ENCODE peak calls at places on chromosomes 7 and 10, in nine cellular contexts. One of them, this sample, is unnamed.

GRCh38 chr7:132464740-132465139 is 111.5 kb downstream of the PLXNA4 start:
- DNase-seq in trophoblast cell: peak
- DNase-seq in heart right ventricle: peak
- DNase-seq in astrocyte of the spinal cord: peak
- DNase-seq in effector memory CD4-positive, alpha-beta T cell: no peak
- DNase-seq in IMR-90: no peak
- DNase-seq in heart left ventricle: peak
- DNase-seq in fibroblast of villous mesenchyme: no peak
- DNase-seq in PC-3: peak
- DNase-seq in this sample: no peak

GRCh38 chr10:71982269-71983178 is 18.3 kb downstream of the CHST3 start:
- DNase-seq in PC-3: no peak
- DNase-seq in astrocyte of the spinal cord: no peak
- DNase-seq in fibroblast of villous mesenchyme: no peak
- DNase-seq in effector memory CD4-positive, alpha-beta T cell: no peak
- DNase-seq in IMR-90: no peak
- DNase-seq in trophoblast cell: no peak
- DNase-seq in heart right ventricle: no peak
- DNase-seq in heart left ventricle: no peak
- DNase-seq in this sample: no peak

GRCh38 chr10:73838827-73839226 is 27.4 kb upstream of the NDST2 start:
- DNase-seq in PC-3: peak
- DNase-seq in trophoblast cell: no peak
- DNase-seq in IMR-90: peak
- DNase-seq in heart right ventricle: no peak
- DNase-seq in heart left ventricle: no peak
- DNase-seq in fibroblast of villous mesenchyme: peak
- DNase-seq in astrocyte of the spinal cord: no peak
- DNase-seq in effector memory CD4-positive, alpha-beta T cell: no peak
- DNase-seq in this sample: no peak

GRCh38 chr10:14670551-14671240 is 104.0 kb downstream of the FAM107B start:
- DNase-seq in effector memory CD4-positive, alpha-beta T cell: no peak
- DNase-seq in IMR-90: peak
- DNase-seq in trophoblast cell: no peak
- DNase-seq in heart right ventricle: no peak
- DNase-seq in astrocyte of the spinal cord: peak
- DNase-seq in heart left ventricle: no peak
- DNase-seq in fibroblast of villous mesenchyme: peak
- DNase-seq in PC-3: peak
- DNase-seq in this sample: no peak

GRCh38 chr10:77319557-77319956 is 318.1 kb downstream of the KCNMA1 start:
- DNase-seq in IMR-90: peak
- DNase-seq in effector memory CD4-positive, alpha-beta T cell: no peak
- DNase-seq in PC-3: peak
- DNase-seq in fibroblast of villous mesenchyme: no peak
- DNase-seq in trophoblast cell: no peak
- DNase-seq in heart right ventricle: no peak
- DNase-seq in astrocyte of the spinal cord: peak
- DNase-seq in heart left ventricle: no peak
- DNase-seq in this sample: peak

GRCh38 chr10:133405844-133406527 is 12.0 kb downstream of the MTG1 start:
- DNase-seq in heart left ventricle: no peak
- DNase-seq in IMR-90: peak
- DNase-seq in astrocyte of the spinal cord: peak
- DNase-seq in effector memory CD4-positive, alpha-beta T cell: no peak
- DNase-seq in PC-3: no peak
- DNase-seq in heart right ventricle: no peak
- DNase-seq in fibroblast of villous mesenchyme: peak
- DNase-seq in trophoblast cell: no peak
- DNase-seq in this sample: no peak

GRCh38 chr7:131011976-131012375 is 278.0 kb upstream of the KLF14 start:
- DNase-seq in heart right ventricle: no peak
- DNase-seq in IMR-90: peak
- DNase-seq in heart left ventricle: no peak
- DNase-seq in fibroblast of villous mesenchyme: peak
- DNase-seq in astrocyte of the spinal cord: peak
- DNase-seq in PC-3: peak
- DNase-seq in effector memory CD4-positive, alpha-beta T cell: no peak
- DNase-seq in trophoblast cell: no peak
- DNase-seq in this sample: peak

GRCh38 chr7:17015575-17015974 is 133.8 kb upstream of the AGR3 start:
- DNase-seq in heart right ventricle: no peak
- DNase-seq in trophoblast cell: peak
- DNase-seq in IMR-90: peak
- DNase-seq in fibroblast of villous mesenchyme: peak
- DNase-seq in effector memory CD4-positive, alpha-beta T cell: no peak
- DNase-seq in astrocyte of the spinal cord: peak
- DNase-seq in PC-3: no peak
- DNase-seq in heart left ventricle: no peak
- DNase-seq in this sample: no peak

GRCh38 chr10:111921821-111922220 is 261.7 kb downstream of the GPAM start:
- DNase-seq in heart right ventricle: no peak
- DNase-seq in effector memory CD4-positive, alpha-beta T cell: no peak
- DNase-seq in fibroblast of villous mesenchyme: no peak
- DNase-seq in IMR-90: no peak
- DNase-seq in heart left ventricle: no peak
- DNase-seq in trophoblast cell: no peak
- DNase-seq in astrocyte of the spinal cord: no peak
- DNase-seq in PC-3: no peak
- DNase-seq in this sample: no peak

GRCh38 chr10:94212876-94213595 is 149.7 kb downstream of the NOC3L start:
- DNase-seq in trophoblast cell: no peak
- DNase-seq in astrocyte of the spinal cord: peak
- DNase-seq in effector memory CD4-positive, alpha-beta T cell: no peak
- DNase-seq in fibroblast of villous mesenchyme: peak
- DNase-seq in heart right ventricle: no peak
- DNase-seq in heart left ventricle: no peak
- DNase-seq in PC-3: no peak
- DNase-seq in IMR-90: no peak
- DNase-seq in this sample: no peak

GRCh38 chr10:103690281-103690680 is 165.1 kb downstream of the SH3PXD2A start:
- DNase-seq in heart right ventricle: no peak
- DNase-seq in PC-3: no peak
- DNase-seq in astrocyte of the spinal cord: no peak
- DNase-seq in trophoblast cell: no peak
- DNase-seq in fibroblast of villous mesenchyme: no peak
- DNase-seq in effector memory CD4-positive, alpha-beta T cell: no peak
- DNase-seq in heart left ventricle: no peak
- DNase-seq in IMR-90: no peak
- DNase-seq in this sample: no peak

GRCh38 chr7:47301657-47302295 is 280.1 kb downstream of the TNS3 start:
- DNase-seq in PC-3: no peak
- DNase-seq in trophoblast cell: no peak
- DNase-seq in effector memory CD4-positive, alpha-beta T cell: no peak
- DNase-seq in heart right ventricle: no peak
- DNase-seq in heart left ventricle: no peak
- DNase-seq in fibroblast of villous mesenchyme: no peak
- DNase-seq in IMR-90: no peak
- DNase-seq in astrocyte of the spinal cord: no peak
- DNase-seq in this sample: no peak

GRCh38 chr10:86047588-86047987 is 319.0 kb downstream of the GRID1 start:
- DNase-seq in fibroblast of villous mesenchyme: no peak
- DNase-seq in heart left ventricle: no peak
- DNase-seq in astrocyte of the spinal cord: no peak
- DNase-seq in heart right ventricle: no peak
- DNase-seq in PC-3: no peak
- DNase-seq in IMR-90: no peak
- DNase-seq in effector memory CD4-positive, alpha-beta T cell: no peak
- DNase-seq in trophoblast cell: no peak
- DNase-seq in this sample: no peak

GRCh38 chr7:155533120-155533826 is 13.1 kb downstream of the CNPY1 start:
- DNase-seq in trophoblast cell: peak
- DNase-seq in effector memory CD4-positive, alpha-beta T cell: no peak
- DNase-seq in heart right ventricle: no peak
- DNase-seq in IMR-90: no peak
- DNase-seq in heart left ventricle: no peak
- DNase-seq in fibroblast of villous mesenchyme: no peak
- DNase-seq in astrocyte of the spinal cord: no peak
- DNase-seq in PC-3: no peak
- DNase-seq in this sample: no peak

GRCh38 chr10:114404171-114405010 is at the start of gene AFAP1L2:
- DNase-seq in fibroblast of villous mesenchyme: peak
- DNase-seq in heart right ventricle: peak
- DNase-seq in astrocyte of the spinal cord: no peak
- DNase-seq in IMR-90: no peak
- DNase-seq in effector memory CD4-positive, alpha-beta T cell: no peak
- DNase-seq in trophoblast cell: peak
- DNase-seq in heart left ventricle: peak
- DNase-seq in PC-3: peak
- DNase-seq in this sample: no peak

GRCh38 chr7:139647085-139647484 is 123.6 kb downstream of the CLEC2L start:
- DNase-seq in heart right ventricle: no peak
- DNase-seq in heart left ventricle: no peak
- DNase-seq in fibroblast of villous mesenchyme: peak
- DNase-seq in IMR-90: no peak
- DNase-seq in trophoblast cell: no peak
- DNase-seq in effector memory CD4-positive, alpha-beta T cell: no peak
- DNase-seq in astrocyte of the spinal cord: no peak
- DNase-seq in PC-3: no peak
- DNase-seq in this sample: peak

GRCh38 chr10:103281753-103282152 is 4.8 kb downstream of the INA start:
- DNase-seq in trophoblast cell: peak
- DNase-seq in fibroblast of villous mesenchyme: peak
- DNase-seq in IMR-90: peak
- DNase-seq in astrocyte of the spinal cord: no peak
- DNase-seq in heart left ventricle: no peak
- DNase-seq in PC-3: no peak
- DNase-seq in effector memory CD4-positive, alpha-beta T cell: no peak
- DNase-seq in heart right ventricle: no peak
- DNase-seq in this sample: no peak

DNA sequence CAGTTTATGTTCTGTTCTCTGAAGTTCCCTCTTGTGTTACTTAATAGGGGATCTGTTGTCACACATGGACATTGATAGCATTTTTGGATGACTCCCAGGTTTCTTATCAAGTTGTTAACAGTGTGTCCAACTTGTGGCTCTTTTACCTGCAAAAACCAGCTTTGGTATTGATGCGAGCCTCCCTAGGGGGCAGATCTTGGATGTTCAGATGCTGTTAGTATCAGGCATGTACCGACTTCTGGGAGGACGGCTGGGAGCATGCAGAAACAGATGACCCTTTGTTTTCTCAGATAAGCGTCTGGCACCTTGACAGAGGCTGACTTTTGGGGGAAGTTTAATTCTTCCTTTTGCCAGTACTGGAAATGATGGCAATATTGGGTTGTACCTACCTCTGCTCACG is 2.2 kb downstream of the PLPP4 start:
- DNase-seq in astrocyte of the spinal cord: peak
- DNase-seq in PC-3: no peak
- DNase-seq in heart left ventricle: no peak
- DNase-seq in trophoblast cell: no peak
- DNase-seq in IMR-90: no peak
- DNase-seq in fibroblast of villous mesenchyme: no peak
- DNase-seq in effector memory CD4-positive, alpha-beta T cell: no peak
- DNase-seq in heart right ventricle: no peak
- DNase-seq in this sample: no peak
- H3K4me3 ChIP-seq in astrocyte of the spinal cord: peak
- H3K4me3 ChIP-seq in PC-3: no peak
- H3K4me3 ChIP-seq in heart left ventricle: no peak
- H3K4me3 ChIP-seq in trophoblast cell: no peak
- H3K4me3 ChIP-seq in IMR-90: no peak
- H3K4me3 ChIP-seq in fibroblast of villous mesenchyme: no peak
- H3K4me3 ChIP-seq in effector memory CD4-positive, alpha-beta T cell: no peak
- H3K4me3 ChIP-seq in heart right ventricle: no peak
- H3K4me3 ChIP-seq in this sample: no peak

DNA sequence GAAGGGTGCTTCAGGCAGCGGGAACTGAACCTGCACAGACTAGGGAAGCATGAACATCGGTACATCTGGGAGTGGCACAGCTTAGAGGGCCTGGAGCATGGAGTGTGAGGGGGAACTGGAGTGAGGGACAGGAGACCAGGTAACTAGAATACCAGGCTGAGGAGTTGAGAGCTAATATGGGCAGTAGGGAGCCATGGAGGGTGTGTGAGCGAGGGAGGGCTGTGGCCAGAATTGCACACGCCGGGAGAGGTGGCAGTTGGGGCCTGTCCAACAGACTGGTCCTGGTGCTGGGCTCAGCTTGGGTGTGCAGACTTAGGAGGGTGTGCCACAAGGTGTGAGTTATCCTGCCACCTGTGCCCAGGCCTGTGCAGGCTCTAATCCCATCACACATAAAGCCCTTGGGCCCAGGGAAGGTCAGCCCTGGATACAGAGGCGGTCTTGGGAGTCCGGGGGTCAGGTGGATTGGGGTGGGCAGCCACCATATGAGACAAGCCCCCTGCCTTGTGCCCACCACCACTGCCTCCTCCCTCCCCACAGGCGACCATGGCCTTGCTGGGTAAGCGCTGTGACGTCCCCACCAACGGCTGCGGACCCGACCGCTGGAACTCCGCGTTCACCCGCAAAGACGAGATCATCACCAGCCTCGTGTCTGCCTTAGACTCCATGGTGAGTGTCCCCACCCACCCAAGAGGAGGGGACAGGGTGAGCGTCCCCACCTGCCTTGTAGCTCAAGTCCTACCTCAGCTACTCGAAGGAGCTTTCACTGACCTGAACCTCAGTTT is 54.0 kb downstream of the GTF2IRD1 start:
- DNase-seq in astrocyte of the spinal cord: no peak
- DNase-seq in IMR-90: no peak
- DNase-seq in effector memory CD4-positive, alpha-beta T cell: no peak
- DNase-seq in PC-3: no peak
- DNase-seq in heart left ventricle: no peak
- DNase-seq in heart right ventricle: no peak
- DNase-seq in fibroblast of villous mesenchyme: no peak
- DNase-seq in trophoblast cell: no peak
- DNase-seq in this sample: no peak
- H3K4me3 ChIP-seq in astrocyte of the spinal cord: no peak
- H3K4me3 ChIP-seq in IMR-90: no peak
- H3K4me3 ChIP-seq in effector memory CD4-positive, alpha-beta T cell: no peak
- H3K4me3 ChIP-seq in PC-3: no peak
- H3K4me3 ChIP-seq in heart left ventricle: no peak
- H3K4me3 ChIP-seq in heart right ventricle: no peak
- H3K4me3 ChIP-seq in fibroblast of villous mesenchyme: no peak
- H3K4me3 ChIP-seq in trophoblast cell: no peak
- H3K4me3 ChIP-seq in this sample: no peak

GRCh38 chr7:133572853-133573252 is 320.0 kb downstream of the EXOC4 start:
- DNase-seq in PC-3: peak
- DNase-seq in fibroblast of villous mesenchyme: no peak
- DNase-seq in astrocyte of the spinal cord: no peak
- DNase-seq in trophoblast cell: no peak
- DNase-seq in IMR-90: peak
- DNase-seq in effector memory CD4-positive, alpha-beta T cell: no peak
- DNase-seq in heart right ventricle: no peak
- DNase-seq in heart left ventricle: no peak
- DNase-seq in this sample: no peak
- H3K4me3 ChIP-seq in PC-3: peak
- H3K4me3 ChIP-seq in fibroblast of villous mesenchyme: no peak
- H3K4me3 ChIP-seq in astrocyte of the spinal cord: no peak
- H3K4me3 ChIP-seq in trophoblast cell: no peak
- H3K4me3 ChIP-seq in IMR-90: no peak
- H3K4me3 ChIP-seq in effector memory CD4-positive, alpha-beta T cell: no peak
- H3K4me3 ChIP-seq in heart right ventricle: no peak
- H3K4me3 ChIP-seq in heart left ventricle: no peak
- H3K4me3 ChIP-seq in this sample: no peak

DNA sequence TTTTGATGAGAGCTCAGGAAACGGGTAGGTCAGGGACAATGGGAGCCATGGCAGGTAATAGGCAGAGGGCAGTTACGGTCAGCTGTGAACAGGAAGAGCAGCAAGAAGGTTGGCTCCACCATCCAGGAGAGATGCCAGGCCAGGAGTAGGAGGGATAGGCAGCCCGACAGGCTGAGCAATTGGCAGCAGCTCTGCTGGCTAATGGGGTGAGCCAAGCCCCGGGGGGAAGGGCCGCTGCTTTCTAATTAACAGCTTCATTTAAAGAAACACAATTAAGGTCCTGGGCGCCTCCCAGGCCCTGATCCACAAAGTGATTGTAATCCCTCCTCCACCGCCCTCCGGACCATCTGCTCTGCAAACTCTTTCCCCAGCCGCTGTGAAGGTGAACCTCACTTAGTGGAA is 23.7 kb downstream of the SH2B2 start:
- DNase-seq in IMR-90: no peak
- DNase-seq in heart right ventricle: no peak
- DNase-seq in effector memory CD4-positive, alpha-beta T cell: no peak
- DNase-seq in astrocyte of the spinal cord: no peak
- DNase-seq in fibroblast of villous mesenchyme: no peak
- DNase-seq in PC-3: no peak
- DNase-seq in heart left ventricle: no peak
- DNase-seq in trophoblast cell: no peak
- DNase-seq in this sample: no peak
- H3K4me3 ChIP-seq in IMR-90: no peak
- H3K4me3 ChIP-seq in heart right ventricle: no peak
- H3K4me3 ChIP-seq in effector memory CD4-positive, alpha-beta T cell: no peak
- H3K4me3 ChIP-seq in astrocyte of the spinal cord: no peak
- H3K4me3 ChIP-seq in fibroblast of villous mesenchyme: no peak
- H3K4me3 ChIP-seq in PC-3: no peak
- H3K4me3 ChIP-seq in heart left ventricle: no peak
- H3K4me3 ChIP-seq in trophoblast cell: no peak
- H3K4me3 ChIP-seq in this sample: no peak